ENCODE peak calls at places on chromosomes 13 and 19, in nine cellular contexts. One of them, this sample, is unnamed.

GRCh38 chr19:5057860-5058259 is 88.9 kb downstream of the KDM4B start:
- DNase-seq in Right ventricle myocardium superior: no peak
- DNase-seq in HL-60: no peak
- DNase-seq in frontal cortex: no peak
- DNase-seq in WTC11: peak
- DNase-seq in endodermal cell: peak
- DNase-seq in stimulated activated CD8-positive, alpha-beta memory T cell treated with anti-CD3 and anti-CD28 coated beads, Interleukin-2, amount 100 ng/mL, for 1 hour: no peak
- DNase-seq in naive thymus-derived CD4-positive, alpha-beta T cell: no peak
- DNase-seq in body of pancreas: no peak
- DNase-seq in this sample: no peak

GRCh38 chr19:10946964-10947657 is 13.7 kb upstream of the SMARCA4 start:
- DNase-seq in Right ventricle myocardium superior: no peak
- DNase-seq in HL-60: no peak
- DNase-seq in frontal cortex: no peak
- DNase-seq in WTC11: no peak
- DNase-seq in endodermal cell: no peak
- DNase-seq in stimulated activated CD8-positive, alpha-beta memory T cell treated with anti-CD3 and anti-CD28 coated beads, Interleukin-2, amount 100 ng/mL, for 1 hour: no peak
- DNase-seq in naive thymus-derived CD4-positive, alpha-beta T cell: no peak
- DNase-seq in body of pancreas: no peak
- DNase-seq in this sample: no peak

GRCh38 chr13:51156666-51157065 is 45.6 kb upstream of the C13orf42 start:
- DNase-seq in Right ventricle myocardium superior: no peak
- DNase-seq in HL-60: no peak
- DNase-seq in frontal cortex: no peak
- DNase-seq in WTC11: no peak
- DNase-seq in endodermal cell: peak
- DNase-seq in stimulated activated CD8-positive, alpha-beta memory T cell treated with anti-CD3 and anti-CD28 coated beads, Interleukin-2, amount 100 ng/mL, for 1 hour: no peak
- DNase-seq in naive thymus-derived CD4-positive, alpha-beta T cell: no peak
- DNase-seq in body of pancreas: no peak
- DNase-seq in this sample: no peak

GRCh38 chr13:41520016-41520698 is 62.8 kb downstream of the RGCC start:
- DNase-seq in Right ventricle myocardium superior: no peak
- DNase-seq in HL-60: peak
- DNase-seq in frontal cortex: no peak
- DNase-seq in WTC11: no peak
- DNase-seq in endodermal cell: no peak
- DNase-seq in stimulated activated CD8-positive, alpha-beta memory T cell treated with anti-CD3 and anti-CD28 coated beads, Interleukin-2, amount 100 ng/mL, for 1 hour: no peak
- DNase-seq in naive thymus-derived CD4-positive, alpha-beta T cell: no peak
- DNase-seq in body of pancreas: no peak
- DNase-seq in this sample: no peak

GRCh38 chr19:58328999-58329398 is 2.2 kb downstream of the ZSCAN22 start:
- DNase-seq in Right ventricle myocardium superior: no peak
- DNase-seq in HL-60: peak
- DNase-seq in frontal cortex: no peak
- DNase-seq in WTC11: peak
- DNase-seq in endodermal cell: peak
- DNase-seq in stimulated activated CD8-positive, alpha-beta memory T cell treated with anti-CD3 and anti-CD28 coated beads, Interleukin-2, amount 100 ng/mL, for 1 hour: no peak
- DNase-seq in naive thymus-derived CD4-positive, alpha-beta T cell: no peak
- DNase-seq in body of pancreas: no peak
- DNase-seq in this sample: no peak

GRCh38 chr19:49344516-49345423 is 9.6 kb downstream of the CD37 start:
- DNase-seq in Right ventricle myocardium superior: no peak
- DNase-seq in HL-60: no peak
- DNase-seq in frontal cortex: no peak
- DNase-seq in WTC11: no peak
- DNase-seq in endodermal cell: peak
- DNase-seq in stimulated activated CD8-positive, alpha-beta memory T cell treated with anti-CD3 and anti-CD28 coated beads, Interleukin-2, amount 100 ng/mL, for 1 hour: no peak
- DNase-seq in naive thymus-derived CD4-positive, alpha-beta T cell: no peak
- DNase-seq in body of pancreas: no peak
- DNase-seq in this sample: no peak

GRCh38 chr13:25214371-25215252 is 42.5 kb upstream of the AMER2 start:
- DNase-seq in Right ventricle myocardium superior: no peak
- DNase-seq in HL-60: no peak
- DNase-seq in frontal cortex: no peak
- DNase-seq in WTC11: no peak
- DNase-seq in endodermal cell: no peak
- DNase-seq in stimulated activated CD8-positive, alpha-beta memory T cell treated with anti-CD3 and anti-CD28 coated beads, Interleukin-2, amount 100 ng/mL, for 1 hour: no peak
- DNase-seq in naive thymus-derived CD4-positive, alpha-beta T cell: no peak
- DNase-seq in body of pancreas: no peak
- DNase-seq in this sample: no peak

GRCh38 chr19:16678498-16678897 is 17.6 kb downstream of the TMEM38A start:
- DNase-seq in Right ventricle myocardium superior: no peak
- DNase-seq in HL-60: no peak
- DNase-seq in frontal cortex: no peak
- DNase-seq in WTC11: no peak
- DNase-seq in endodermal cell: no peak
- DNase-seq in stimulated activated CD8-positive, alpha-beta memory T cell treated with anti-CD3 and anti-CD28 coated beads, Interleukin-2, amount 100 ng/mL, for 1 hour: no peak
- DNase-seq in naive thymus-derived CD4-positive, alpha-beta T cell: no peak
- DNase-seq in body of pancreas: no peak
- DNase-seq in this sample: no peak

GRCh38 chr13:59970847-59971246 is 192.9 kb downstream of the DIAPH3 start:
- DNase-seq in Right ventricle myocardium superior: no peak
- DNase-seq in HL-60: no peak
- DNase-seq in frontal cortex: no peak
- DNase-seq in WTC11: peak
- DNase-seq in endodermal cell: peak
- DNase-seq in stimulated activated CD8-positive, alpha-beta memory T cell treated with anti-CD3 and anti-CD28 coated beads, Interleukin-2, amount 100 ng/mL, for 1 hour: no peak
- DNase-seq in naive thymus-derived CD4-positive, alpha-beta T cell: no peak
- DNase-seq in body of pancreas: no peak
- DNase-seq in this sample: no peak

GRCh38 chr13:94617389-94618000 is 15.8 kb downstream of the GPR180 start:
- DNase-seq in Right ventricle myocardium superior: no peak
- DNase-seq in HL-60: peak
- DNase-seq in frontal cortex: peak
- DNase-seq in WTC11: no peak
- DNase-seq in endodermal cell: peak
- DNase-seq in stimulated activated CD8-positive, alpha-beta memory T cell treated with anti-CD3 and anti-CD28 coated beads, Interleukin-2, amount 100 ng/mL, for 1 hour: no peak
- DNase-seq in naive thymus-derived CD4-positive, alpha-beta T cell: no peak
- DNase-seq in body of pancreas: no peak
- DNase-seq in this sample: peak

GRCh38 chr13:23488442-23488841 is 54.9 kb upstream of the SACS start:
- DNase-seq in Right ventricle myocardium superior: no peak
- DNase-seq in HL-60: no peak
- DNase-seq in frontal cortex: no peak
- DNase-seq in WTC11: no peak
- DNase-seq in endodermal cell: no peak
- DNase-seq in stimulated activated CD8-positive, alpha-beta memory T cell treated with anti-CD3 and anti-CD28 coated beads, Interleukin-2, amount 100 ng/mL, for 1 hour: no peak
- DNase-seq in naive thymus-derived CD4-positive, alpha-beta T cell: no peak
- DNase-seq in body of pancreas: no peak
- DNase-seq in this sample: no peak

GRCh38 chr13:101144808-101145419 is 271.4 kb downstream of the NALCN start:
- DNase-seq in Right ventricle myocardium superior: no peak
- DNase-seq in HL-60: peak
- DNase-seq in frontal cortex: peak
- DNase-seq in WTC11: no peak
- DNase-seq in endodermal cell: no peak
- DNase-seq in stimulated activated CD8-positive, alpha-beta memory T cell treated with anti-CD3 and anti-CD28 coated beads, Interleukin-2, amount 100 ng/mL, for 1 hour: no peak
- DNase-seq in naive thymus-derived CD4-positive, alpha-beta T cell: no peak
- DNase-seq in body of pancreas: no peak
- DNase-seq in this sample: peak

GRCh38 chr13:48655291-48655690 is 1.6 kb downstream of the CYSLTR2 start:
- DNase-seq in Right ventricle myocardium superior: no peak
- DNase-seq in HL-60: no peak
- DNase-seq in frontal cortex: no peak
- DNase-seq in WTC11: no peak
- DNase-seq in endodermal cell: no peak
- DNase-seq in stimulated activated CD8-positive, alpha-beta memory T cell treated with anti-CD3 and anti-CD28 coated beads, Interleukin-2, amount 100 ng/mL, for 1 hour: no peak
- DNase-seq in naive thymus-derived CD4-positive, alpha-beta T cell: no peak
- DNase-seq in body of pancreas: no peak
- DNase-seq in this sample: no peak

GRCh38 chr19:6693056-6693471 is 23.1 kb upstream of the TNFSF14 start:
- DNase-seq in Right ventricle myocardium superior: no peak
- DNase-seq in HL-60: no peak
- DNase-seq in frontal cortex: no peak
- DNase-seq in WTC11: no peak
- DNase-seq in endodermal cell: peak
- DNase-seq in stimulated activated CD8-positive, alpha-beta memory T cell treated with anti-CD3 and anti-CD28 coated beads, Interleukin-2, amount 100 ng/mL, for 1 hour: no peak
- DNase-seq in naive thymus-derived CD4-positive, alpha-beta T cell: no peak
- DNase-seq in body of pancreas: no peak
- DNase-seq in this sample: no peak

GRCh38 chr19:38009650-38010229 is 102.7 kb downstream of the SIPA1L3 start:
- DNase-seq in Right ventricle myocardium superior: no peak
- DNase-seq in HL-60: no peak
- DNase-seq in frontal cortex: no peak
- DNase-seq in WTC11: no peak
- DNase-seq in endodermal cell: no peak
- DNase-seq in stimulated activated CD8-positive, alpha-beta memory T cell treated with anti-CD3 and anti-CD28 coated beads, Interleukin-2, amount 100 ng/mL, for 1 hour: no peak
- DNase-seq in naive thymus-derived CD4-positive, alpha-beta T cell: no peak
- DNase-seq in body of pancreas: no peak
- DNase-seq in this sample: no peak